ENCODE peak calls at places on chromosomes 1 and 21, in seven cellular contexts. A is HCT116, W is IMR-90, O is A549, B is K562, P is H1, Y is SK-N-SH. N is an unnamed sample.

GRCh38 chr1:19635646-19636045 is 8.5 kb upstream of the NBL1 start:
- DNase-seq in A (no peak), W (peak), O (no peak), B (no peak), P (no peak), Y (no peak), N (no peak)

GRCh38 chr1:113849072-113849471 is 22.4 kb downstream of the PTPN22 start:
- DNase-seq in A (no peak), W (no peak), O (no peak), B (no peak), P (no peak), Y (no peak), N (no peak)

GRCh38 chr1:165900576-165901380 is 73.4 kb downstream of the UCK2 start:
- DNase-seq in A (no peak), W (no peak), O (no peak), B (no peak), P (no peak), Y (no peak), N (no peak)

GRCh38 chr1:22141493-22141892 is 1.4 kb downstream of the WNT4 start:
- DNase-seq in A (no peak), W (no peak), O (no peak), B (no peak), P (no peak), Y (no peak), N (no peak)

GRCh38 chr1:247453256-247453655 is 4.6 kb downstream of the OR2B11 start:
- DNase-seq in A (no peak), W (no peak), O (no peak), B (no peak), P (no peak), Y (no peak), N (no peak)

GRCh38 chr1:32939655-32940371 is 24.8 kb downstream of the RNF19B start:
- DNase-seq in A (no peak), W (peak), O (no peak), B (peak), P (no peak), Y (no peak), N (no peak)

GRCh38 chr1:208614610-208615009 is 370.4 kb upstream of the PLXNA2 start:
- DNase-seq in A (no peak), W (no peak), O (no peak), B (no peak), P (no peak), Y (no peak), N (no peak)

GRCh38 chr1:159924025-159924790 is 1.1 kb downstream of the TAGLN2 start:
- DNase-seq in A (peak), W (peak), O (peak), B (peak), P (peak), Y (peak), N (no peak)

GRCh38 chr1:234437423-234438171 is 41.4 kb downstream of the TARBP1 start:
- DNase-seq in A (no peak), W (no peak), O (no peak), B (no peak), P (no peak), Y (peak), N (no peak)

GRCh38 chr1:51936531-51936930 is 54.0 kb downstream of the RAB3B start:
- DNase-seq in A (no peak), W (peak), O (no peak), B (no peak), P (no peak), Y (no peak), N (no peak)

GRCh38 chr1:155134858-155135415 is 715 bp upstream of the SLC50A1 start:
- DNase-seq in A (peak), W (peak), O (peak), B (peak), P (no peak), Y (peak), N (no peak)

GRCh38 chr1:58699011-58699762 is 675 bp downstream of the MYSM1 start:
- DNase-seq in A (no peak), W (no peak), O (no peak), B (peak), P (no peak), Y (no peak), N (no peak)

GRCh38 chr1:201009967-201010645 is 13.4 kb downstream of the KIF21B start:
- DNase-seq in A (no peak), W (no peak), O (no peak), B (no peak), P (no peak), Y (no peak), N (no peak)

GRCh38 chr1:59815892-59816291 is 1.1 kb downstream of the HOOK1 start:
- DNase-seq in A (no peak), W (no peak), O (no peak), B (no peak), P (no peak), Y (no peak), N (no peak)

GRCh38 chr1:204337047-204337446 is 22.7 kb downstream of the PLEKHA6 start:
- DNase-seq in A (no peak), W (no peak), O (no peak), B (no peak), P (no peak), Y (no peak), N (no peak)

GRCh38 chr1:208324005-208324404 is 79.8 kb upstream of the PLXNA2 start:
- DNase-seq in A (no peak), W (no peak), O (no peak), B (no peak), P (no peak), Y (no peak), N (no peak)

GRCh38 chr1:93775224-93775623 is 93.6 kb upstream of the BCAR3 start:
- DNase-seq in A (peak), W (no peak), O (peak), B (no peak), P (no peak), Y (no peak), N (no peak)

GRCh38 chr1:109914587-109915240 is 4.1 kb downstream of the CSF1 start:
- DNase-seq in A (no peak), W (peak), O (no peak), B (no peak), P (no peak), Y (peak), N (no peak)

GRCh38 chr21:37908691-37909090 is 7.6 kb downstream of the KCNJ6 start:
- DNase-seq in A (no peak), W (no peak), O (no peak), B (no peak), P (no peak), Y (no peak), N (no peak)

GRCh38 chr1:26768755-26769154 is 19.0 kb upstream of the PIGV start:
- DNase-seq in A (no peak), W (peak), O (no peak), B (no peak), P (no peak), Y (no peak), N (no peak)

GRCh38 chr1:220879509-220880366 is 495 bp downstream of the HLX start:
- DNase-seq in A (no peak), W (peak), O (peak), B (peak), P (no peak), Y (peak), N (no peak)

GRCh38 chr1:116881879-116882520 is 27.7 kb upstream of the PTGFRN start:
- DNase-seq in A (no peak), W (peak), O (peak), B (peak), P (no peak), Y (no peak), N (no peak)

GRCh38 chr1:166796620-166797236 is 42.5 kb upstream of the POGK start:
- DNase-seq in A (no peak), W (no peak), O (no peak), B (no peak), P (no peak), Y (no peak), N (no peak)

GRCh38 chr1:170791941-170792340 is 128.0 kb downstream of the PRRX1 start:
- DNase-seq in A (no peak), W (peak), O (no peak), B (no peak), P (no peak), Y (no peak), N (no peak)

GRCh38 chr1:76939817-76940216 is 72.5 kb downstream of the ST6GALNAC5 start:
- DNase-seq in A (no peak), W (no peak), O (no peak), B (no peak), P (no peak), Y (no peak), N (no peak)

GRCh38 chr1:117370071-117370470 is 2.8 kb downstream of the MAN1A2 start:
- DNase-seq in A (no peak), W (peak), O (no peak), B (no peak), P (no peak), Y (no peak), N (no peak)

GRCh38 chr1:84365225-84366221 is 32.8 kb upstream of the DNASE2B start:
- DNase-seq in A (peak), W (peak), O (peak), B (peak), P (no peak), Y (no peak), N (no peak)

GRCh38 chr1:235919127-235919796 is 52.6 kb upstream of the LYST start:
- DNase-seq in A (no peak), W (no peak), O (no peak), B (no peak), P (no peak), Y (no peak), N (no peak)

GRCh38 chr1:214864896-214865688 is 217.4 kb upstream of the KCNK2 start:
- DNase-seq in A (no peak), W (peak), O (peak), B (no peak), P (no peak), Y (no peak), N (no peak)
- TF ChIP-seq RAD21 in A (no peak), W (no peak), O (no peak), B (no peak), P (no peak), Y (no peak), N (no peak)

DNA sequence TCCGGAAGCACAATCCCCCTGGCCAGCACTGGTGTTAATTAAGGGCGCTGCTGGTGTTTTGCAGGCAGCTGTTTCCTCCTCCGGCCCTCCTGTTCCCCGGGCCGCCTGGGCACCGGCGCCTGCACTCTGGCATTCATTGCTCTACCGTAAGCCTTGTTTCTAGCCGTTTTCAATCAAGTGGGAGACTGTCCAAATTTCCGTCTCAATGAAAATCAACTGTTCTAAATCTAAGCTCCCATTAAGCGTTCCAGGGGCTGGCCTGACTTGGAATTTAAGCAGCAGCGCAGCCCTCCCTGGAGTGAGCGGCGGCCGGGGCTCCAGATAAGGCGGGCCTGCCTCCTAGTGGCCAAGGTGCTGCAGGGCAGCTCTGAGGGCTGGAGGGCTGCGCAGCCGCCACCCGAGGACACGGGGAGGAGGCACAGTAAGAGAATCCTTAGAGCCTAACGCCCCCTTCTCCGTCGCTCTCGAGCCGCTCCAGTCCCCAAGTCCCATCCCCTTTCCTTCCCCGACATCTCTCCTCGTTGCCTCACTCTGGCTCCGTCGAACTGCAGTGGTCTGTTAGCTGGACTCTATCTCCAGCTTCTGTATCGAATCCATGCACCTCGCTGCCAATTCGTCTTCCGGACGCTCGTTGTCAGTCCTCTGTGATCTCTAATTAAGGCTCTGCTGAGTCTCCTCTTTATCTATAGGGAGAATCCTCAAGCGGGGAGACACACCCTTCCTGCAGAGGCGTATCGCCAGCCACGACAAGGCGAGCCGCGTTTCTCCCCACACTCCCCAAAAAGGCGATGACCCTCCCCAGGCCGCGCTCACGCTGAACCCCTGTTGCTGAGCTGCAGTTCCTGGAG is 57.8 kb upstream of the LRRC8D start:
- DNase-seq in A (peak), W (peak), O (peak), B (peak), P (peak), Y (peak), N (peak)
- TF ChIP-seq RAD21 in A (peak), W (peak), O (peak), B (peak), P (peak), Y (peak), N (peak)

DNA sequence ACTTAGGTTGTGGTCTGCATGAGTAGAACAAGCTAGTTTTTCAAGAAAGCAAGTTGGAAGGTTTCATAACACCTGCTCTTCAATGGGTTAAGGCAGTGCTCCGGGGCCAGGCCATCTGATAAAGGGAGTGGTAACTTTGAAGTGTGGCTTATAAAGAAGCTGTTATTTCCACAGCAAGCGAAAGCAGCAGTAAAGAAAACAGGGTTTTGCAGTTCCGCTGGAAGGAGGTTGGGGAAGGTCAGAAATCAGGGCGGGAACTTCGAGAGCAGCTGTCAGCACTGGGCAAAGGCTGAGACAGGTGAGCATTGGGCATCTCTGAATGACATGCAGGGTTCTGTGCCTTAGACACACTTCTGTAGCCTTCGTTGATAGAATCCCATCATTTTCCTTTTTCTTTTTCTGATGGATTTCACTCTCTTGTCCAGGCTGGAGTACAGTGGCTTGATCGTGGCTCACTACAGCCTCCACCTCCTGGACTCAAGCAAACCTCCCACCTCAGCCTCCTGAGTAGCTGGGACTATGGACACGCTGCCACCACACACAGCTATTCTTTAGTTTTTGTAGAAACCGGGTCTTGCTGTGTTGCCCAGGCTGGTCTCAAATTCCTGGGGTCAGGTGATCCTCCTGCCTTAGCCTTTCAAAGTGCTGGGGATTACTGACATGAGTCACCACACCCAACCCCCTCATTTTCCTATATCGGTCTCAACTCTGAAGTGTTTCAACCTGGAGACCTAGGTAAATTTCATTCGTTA is 20.5 kb downstream of the TMEM51 start:
- DNase-seq in A (no peak), W (no peak), O (no peak), B (no peak), P (no peak), Y (no peak), N (no peak)
- TF ChIP-seq RAD21 in A (no peak), W (no peak), O (no peak), B (no peak), P (no peak), Y (no peak), N (no peak)

DNA sequence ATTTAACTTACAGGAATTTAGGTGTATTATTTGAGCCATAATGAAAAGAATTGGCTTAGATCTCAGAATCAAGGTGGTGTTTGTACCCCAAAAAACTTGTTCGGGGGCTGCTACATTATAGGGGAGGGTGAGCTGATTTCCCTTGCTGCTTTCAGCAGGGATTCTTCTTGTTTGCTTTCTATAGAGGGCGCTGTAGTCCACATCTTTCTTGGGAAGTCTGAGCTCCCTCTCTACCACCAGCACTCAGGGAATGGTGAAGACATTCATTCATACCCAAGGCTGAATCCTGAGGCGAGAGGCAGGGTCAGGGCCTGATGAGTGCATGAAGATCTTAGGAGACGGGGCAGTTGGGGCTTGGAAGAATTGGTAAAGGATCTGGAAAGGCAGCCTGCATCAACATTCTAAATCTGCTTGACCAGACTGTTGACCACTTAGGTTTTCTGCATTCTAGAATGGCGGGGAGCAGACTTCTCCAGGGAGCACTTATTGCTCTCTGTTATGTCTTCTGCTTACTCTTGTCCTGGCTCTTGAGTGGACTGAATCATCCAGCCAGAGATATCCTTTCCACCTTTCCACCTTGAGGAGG is 18.9 kb downstream of the SPATA46 start:
- DNase-seq in A (peak), W (peak), O (peak), B (peak), P (no peak), Y (peak), N (no peak)
- TF ChIP-seq RAD21 in A (peak), W (peak), O (peak), B (peak), P (peak), Y (peak), N (peak)

GRCh38 chr1:229436178-229436577 is 2.3 kb upstream of the ACTA1 start:
- DNase-seq in A (no peak), W (no peak), O (no peak), B (no peak), P (no peak), Y (peak), N (no peak)

GRCh38 chr1:229434641-229435051 is 752 bp upstream of the ACTA1 start:
- DNase-seq in A (no peak), W (no peak), O (no peak), B (no peak), P (no peak), Y (peak), N (no peak)

GRCh38 chr1:229434005-229434640 is at the start of gene ACTA1:
- DNase-seq in A (no peak), W (no peak), O (no peak), B (no peak), P (peak), Y (no peak), N (no peak)

GRCh38 chr1:229438021-229438420 is 4.1 kb upstream of the ACTA1 start:
- DNase-seq in A (no peak), W (no peak), O (no peak), B (no peak), P (no peak), Y (no peak), N (no peak)

DNA sequence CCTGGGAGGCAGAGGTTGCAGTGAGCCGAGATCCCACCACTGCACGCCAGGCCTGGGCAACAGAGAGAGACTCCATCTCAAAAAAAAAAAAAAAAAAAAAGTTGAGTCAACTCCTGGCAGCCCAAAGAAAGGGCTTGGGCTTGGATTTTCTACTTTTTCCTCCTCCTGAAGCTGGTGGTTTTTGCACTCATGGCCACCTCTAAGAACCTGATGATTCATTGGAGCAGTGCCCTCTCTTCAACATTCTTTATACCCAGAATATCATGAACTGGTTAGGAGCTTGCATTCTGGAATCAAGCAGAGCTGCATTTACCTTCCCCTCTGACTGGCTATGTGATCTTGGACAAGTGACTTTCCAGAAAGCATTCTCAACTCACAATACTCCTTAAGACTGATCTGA is 3.5 kb upstream of the ACTA1 start:
- DNase-seq in A (no peak), W (peak), O (no peak), B (no peak), P (no peak), Y (no peak), N (no peak)
- TF ChIP-seq RAD21 in A (no peak), W (no peak), O (no peak), B (no peak), P (no peak), Y (no peak), N (no peak)

N was measured in GM12878.